ENCODE peak calls at places on chromosomes 2 and 18, in seven cellular contexts. K is right lobe of liver, M is upper lobe of right lung, Q is psoas muscle, L is heart left ventricle, V is esophagus squamous epithelium, I is spleen. A is an unnamed sample. For H3K9me3, the result is how much of the 10 kb centered on the place peaks cover.

GRCh38 chr18:23495723-23496440 is 7.4 kb upstream of the RMC1 start:
- DNase-seq in K (no peak), L (peak), V (no peak), M (no peak), Q (no peak), I (no peak), A (no peak)

GRCh38 chr2:105085525-105085924 is 47.7 kb downstream of the MRPS9 start:
- DNase-seq in Q (no peak), M (no peak), K (no peak), V (no peak), L (no peak), I (no peak), A (no peak)

GRCh38 chr2:237629739-237630138 is 2.4 kb downstream of the LRRFIP1 start:
- DNase-seq in L (no peak), K (no peak), M (no peak), Q (no peak), I (no peak), V (no peak), A (no peak)

GRCh38 chr2:29731948-29732347 is 189.4 kb downstream of the ALK start:
- DNase-seq in M (no peak), Q (no peak), V (no peak), L (no peak), I (no peak), K (no peak), A (no peak)

GRCh38 chr2:121133551-121134319 is 151.3 kb downstream of the TFCP2L1 start:
- DNase-seq in V (no peak), I (no peak), M (no peak), Q (no peak), L (no peak), K (no peak), A (no peak)

GRCh38 chr18:63970803-63971191 is 916 bp downstream of the SERPINB8 start:
- DNase-seq in K (peak), L (peak), M (peak), Q (peak), V (no peak), I (peak), A (peak)

GRCh38 chr18:28792404-28793103 is 615.6 kb upstream of the CDH2 start:
- DNase-seq in I (no peak), K (no peak), L (no peak), M (no peak), V (no peak), Q (no peak), A (no peak)

GRCh38 chr2:229586012-229586411 is 128.3 kb downstream of the DNER start:
- DNase-seq in K (no peak), I (no peak), L (no peak), M (no peak), Q (no peak), V (no peak), A (no peak)

GRCh38 chr2:168852487-168852886 is 37.7 kb downstream of the SPC25 start:
- DNase-seq in L (no peak), I (no peak), M (no peak), Q (no peak), V (no peak), K (no peak), A (no peak)

GRCh38 chr2:15930589-15931513 is 9.5 kb upstream of the MYCN start:
- DNase-seq in K (no peak), M (no peak), L (no peak), I (no peak), Q (no peak), V (no peak), A (no peak)

GRCh38 chr2:12804141-12804857 is 87.6 kb downstream of the TRIB2 start:
- DNase-seq in Q (no peak), L (no peak), M (no peak), V (no peak), K (no peak), I (no peak), A (no peak)

GRCh38 chr2:218285604-218286003 is 6.7 kb downstream of the TMBIM1 start:
- DNase-seq in I (no peak), L (peak), M (peak), V (no peak), Q (peak), K (peak), A (no peak)

GRCh38 chr2:220078439-220078838 is 451.0 kb downstream of the SLC4A3 start:
- DNase-seq in K (no peak), L (no peak), V (no peak), I (no peak), Q (no peak), M (no peak), A (no peak)

GRCh38 chr2:137729305-137729704 is 235.0 kb upstream of the HNMT start:
- DNase-seq in M (no peak), I (no peak), K (no peak), L (no peak), Q (no peak), V (no peak), A (no peak)

GRCh38 chr2:3519255-3520190 is at the start of gene ADI1:
- DNase-seq in Q (peak), L (peak), V (peak), K (peak), M (peak), I (peak), A (no peak)

GRCh38 chr2:38862481-38862880 is 13.3 kb downstream of the DHX57 start:
- DNase-seq in V (no peak), I (no peak), K (no peak), Q (no peak), M (no peak), L (no peak), A (no peak)

GRCh38 chr2:101188683-101189405 is 37.7 kb upstream of the TBC1D8 start:
- DNase-seq in L (no peak), M (no peak), I (no peak), K (no peak), Q (no peak), V (no peak), A (no peak)

GRCh38 chr2:237026981-237027711 is 58.5 kb upstream of the COPS8 start:
- DNase-seq in L (peak), V (no peak), I (peak), K (peak), M (peak), Q (peak), A (no peak)

GRCh38 chr2:159933727-159934049 is 128.7 kb downstream of the PLA2R1 start:
- DNase-seq in I (no peak), L (no peak), M (no peak), V (no peak), K (no peak), Q (no peak), A (no peak)

GRCh38 chr2:68413466-68413865 is 48.4 kb downstream of the PLEK start:
- DNase-seq in V (no peak), M (no peak), Q (no peak), L (no peak), K (no peak), I (no peak), A (no peak)

GRCh38 chr2:74094291-74094690 is 53.4 kb downstream of the BOLA3 start:
- DNase-seq in V (no peak), L (no peak), I (no peak), M (no peak), K (no peak), Q (no peak), A (no peak)

GRCh38 chr2:17605691-17606090 is 65.2 kb downstream of the VSNL1 start:
- DNase-seq in V (no peak), M (no peak), K (no peak), I (no peak), Q (no peak), L (no peak), A (no peak)

GRCh38 chr2:98311771-98312545 is 34.3 kb upstream of the CNGA3 start:
- DNase-seq in Q (no peak), K (no peak), M (no peak), L (no peak), V (no peak), I (no peak), A (no peak)
- TF ChIP-seq CTCF in Q (no peak), K (no peak), M (no peak), L (no peak), V (no peak), I (no peak), A (peak)

GRCh38 chr2:142124706-142125105 is 6.1 kb downstream of the LRP1B start:
- DNase-seq in I (no peak), L (no peak), K (no peak), V (no peak), Q (no peak), M (no peak), A (no peak)

GRCh38 chr2:142127248-142127647 is 3.6 kb downstream of the LRP1B start:
- DNase-seq in M (no peak), Q (no peak), V (no peak), K (no peak), I (no peak), L (no peak), A (no peak)

GRCh38 chr2:142131016-142131714 is at the start of gene LRP1B:
- DNase-seq in V (no peak), Q (no peak), K (peak), I (no peak), L (no peak), M (peak), A (no peak)

GRCh38 chr2:142128105-142128504 is 2.7 kb downstream of the LRP1B start:
- DNase-seq in Q (no peak), M (no peak), K (no peak), V (no peak), L (no peak), I (no peak), A (no peak)

GRCh38 chr2:142130111-142131015 is 453 bp downstream of the LRP1B start:
- DNase-seq in L (peak), M (peak), Q (peak), I (peak), V (no peak), K (peak), A (peak)
- H3K27ac ChIP-seq in L (no peak), M (no peak), Q (no peak), I (no peak), V (peak), K (no peak), A (no peak)

GRCh38 chr2:196653843-196654242 is 14.3 kb downstream of the CCDC150 start:
- DNase-seq in L (no peak), Q (no peak), I (no peak), K (no peak), M (no peak), V (no peak), A (no peak)
- H3K9me3 ChIP-seq in L (under half), Q (under half), I (under half), K (under half), M (under half), V (under half), A (under half)

GRCh38 chr18:65941482-65941881 is 190.7 kb downstream of the CDH7 start:
- DNase-seq in V (no peak), L (no peak), I (no peak), K (no peak), M (no peak), Q (no peak), A (no peak)

GRCh38 chr18:65937180-65937579 is 186.4 kb downstream of the CDH7 start:
- DNase-seq in K (no peak), Q (no peak), M (no peak), V (no peak), I (no peak), L (no peak), A (no peak)

GRCh38 chr18:65942103-65942502 is 191.3 kb downstream of the CDH7 start:
- DNase-seq in Q (no peak), M (no peak), I (no peak), L (no peak), K (no peak), V (no peak), A (no peak)

GRCh38 chr18:65936678-65937077 is 185.9 kb downstream of the CDH7 start:
- DNase-seq in I (no peak), Q (no peak), K (no peak), M (no peak), L (no peak), V (no peak), A (no peak)

GRCh38 chr18:65938592-65939372 is 188.0 kb downstream of the CDH7 start:
- DNase-seq in M (no peak), V (no peak), Q (no peak), I (no peak), K (no peak), L (no peak), A (no peak)
- TF ChIP-seq CTCF in M (peak), V (no peak), Q (no peak), I (no peak), K (peak), L (no peak), A (peak)

GRCh38 chr2:162007447-162008040 is 66.5 kb downstream of the DPP4 start:
- DNase-seq in V (no peak), Q (no peak), L (no peak), M (no peak), I (no peak), K (no peak), A (no peak)

GRCh38 chr2:162006326-162006725 is 67.7 kb downstream of the DPP4 start:
- DNase-seq in V (no peak), L (no peak), I (no peak), K (no peak), M (no peak), Q (no peak), A (no peak)

GRCh38 chr2:161999331-161999730 is 74.7 kb downstream of the DPP4 start:
- DNase-seq in V (no peak), K (no peak), I (no peak), L (no peak), M (no peak), Q (no peak), A (no peak)

GRCh38 chr2:162000466-162000865 is 73.5 kb downstream of the DPP4 start:
- DNase-seq in Q (no peak), V (no peak), I (no peak), K (no peak), M (no peak), L (no peak), A (no peak)

DNA sequence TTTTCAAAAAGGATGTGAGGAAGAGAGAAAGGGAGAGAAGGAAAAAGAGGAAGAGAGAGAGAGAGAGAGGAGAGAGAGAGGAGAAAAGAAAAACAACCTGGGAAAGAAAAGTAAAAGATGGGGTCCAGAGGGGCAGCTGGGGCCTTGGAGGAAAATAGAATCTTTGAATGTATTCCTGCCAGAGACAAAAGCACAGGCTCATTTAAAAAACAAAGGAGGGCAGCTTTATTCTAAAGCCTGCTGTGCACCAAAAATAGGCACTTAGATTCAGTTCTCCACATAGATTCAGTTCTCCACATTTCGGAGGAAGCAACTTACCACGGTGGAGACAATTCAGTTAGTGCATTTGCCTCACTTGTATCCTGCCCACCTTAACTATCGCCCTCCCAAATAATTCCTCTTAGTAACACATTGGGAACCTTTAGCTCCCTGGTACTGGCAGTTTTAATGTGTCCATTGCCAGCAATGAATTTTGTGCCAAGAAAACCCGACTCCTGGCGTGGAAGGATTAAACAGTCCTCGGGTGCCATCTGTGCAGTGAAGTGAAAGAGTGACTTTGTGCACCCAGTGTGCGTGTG is 71.3 kb downstream of the DPP4 start:
- DNase-seq in V (no peak), L (no peak), M (no peak), Q (no peak), K (no peak), I (no peak), A (no peak)
- H3K27ac ChIP-seq in V (no peak), L (no peak), M (no peak), Q (no peak), K (no peak), I (no peak), A (no peak)

GRCh38 chr18:68354176-68354575 is 360.7 kb downstream of the TMX3 start:
- DNase-seq in L (no peak), Q (no peak), V (no peak), K (no peak), I (no peak), M (no peak), A (no peak)

DNA sequence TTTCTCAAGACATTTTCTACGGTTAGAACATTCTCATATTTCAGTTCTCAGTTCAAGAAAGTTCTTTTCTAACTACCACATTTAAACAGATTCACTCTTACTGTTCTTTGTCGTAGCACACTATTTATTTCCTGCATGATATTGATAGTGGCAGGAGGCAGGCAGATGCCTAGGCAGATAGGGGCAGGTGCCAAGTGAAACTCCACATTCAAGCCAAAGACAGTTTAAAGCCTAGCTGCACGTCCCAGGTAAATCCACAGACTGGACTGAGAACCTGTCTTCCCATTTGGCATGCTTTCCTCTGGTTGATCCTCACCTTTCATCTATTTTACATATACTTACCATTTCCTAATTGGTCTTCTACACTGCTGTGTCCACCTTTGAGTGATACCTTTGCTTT is 359.3 kb downstream of the TMX3 start:
- DNase-seq in V (no peak), I (no peak), L (no peak), Q (no peak), M (no peak), K (no peak), A (no peak)
- H3K9me3 ChIP-seq in V (under half), I (under half), L (under half), Q (under half), M (under half), K (under half), A (under half)